ENCODE peak calls at places on chromosome 14, in four cellular contexts. One of them, this sample, is unnamed.

GRCh38 chr14:35879141-35879648 is 53.1 kb downstream of the BRMS1L start:
- DNase-seq in SW480: no peak
- DNase-seq in effector memory CD8-positive, alpha-beta T cell: no peak
- DNase-seq in right atrium auricular region: no peak
- DNase-seq in this sample: no peak

GRCh38 chr14:92489394-92490238 is 24.0 kb upstream of the RIN3 start:
- DNase-seq in SW480: no peak
- DNase-seq in effector memory CD8-positive, alpha-beta T cell: no peak
- DNase-seq in right atrium auricular region: peak; percentile 54
- DNase-seq in this sample: no peak

GRCh38 chr14:20409226-20409625 is 4.1 kb downstream of the TEP1 start:
- DNase-seq in SW480: no peak
- DNase-seq in effector memory CD8-positive, alpha-beta T cell: no peak
- DNase-seq in right atrium auricular region: no peak
- DNase-seq in this sample: no peak

GRCh38 chr14:90510208-90510607 is 113.4 kb downstream of the CALM1 start:
- DNase-seq in SW480: no peak
- DNase-seq in effector memory CD8-positive, alpha-beta T cell: no peak
- DNase-seq in right atrium auricular region: peak; percentile 76
- DNase-seq in this sample: no peak

GRCh38 chr14:85535916-85536834 is 6.2 kb downstream of the FLRT2 start:
- DNase-seq in SW480: no peak
- DNase-seq in effector memory CD8-positive, alpha-beta T cell: no peak
- DNase-seq in right atrium auricular region: no peak
- DNase-seq in this sample: no peak

GRCh38 chr14:50741571-50741970 is 73.5 kb upstream of the SAV1 start:
- DNase-seq in SW480: peak; percentile 9
- DNase-seq in effector memory CD8-positive, alpha-beta T cell: no peak
- DNase-seq in right atrium auricular region: no peak
- DNase-seq in this sample: no peak

GRCh38 chr14:64971890-64972785 is at the start of gene RAB15:
- DNase-seq in SW480: peak; percentile 14
- DNase-seq in effector memory CD8-positive, alpha-beta T cell: peak; percentile 35
- DNase-seq in right atrium auricular region: no peak
- DNase-seq in this sample: peak; percentile 43

GRCh38 chr14:98899441-98899840 is 372.6 kb downstream of the BCL11B start:
- DNase-seq in SW480: no peak
- DNase-seq in effector memory CD8-positive, alpha-beta T cell: no peak
- DNase-seq in right atrium auricular region: no peak
- DNase-seq in this sample: no peak

GRCh38 chr14:98208074-98208675 is 1063.8 kb downstream of the BCL11B start:
- DNase-seq in SW480: no peak
- DNase-seq in effector memory CD8-positive, alpha-beta T cell: no peak
- DNase-seq in right atrium auricular region: no peak
- DNase-seq in this sample: no peak

GRCh38 chr14:99124482-99125104 is 147.4 kb downstream of the BCL11B start:
- DNase-seq in SW480: no peak
- DNase-seq in effector memory CD8-positive, alpha-beta T cell: no peak
- DNase-seq in right atrium auricular region: peak; percentile 28
- DNase-seq in this sample: no peak

GRCh38 chr14:62687818-62688217 is 357.4 kb downstream of the KCNH5 start:
- DNase-seq in SW480: no peak
- DNase-seq in effector memory CD8-positive, alpha-beta T cell: no peak
- DNase-seq in right atrium auricular region: no peak
- DNase-seq in this sample: no peak

GRCh38 chr14:60861545-60862147 is 119.2 kb downstream of the TRMT5 start:
- DNase-seq in SW480: no peak
- DNase-seq in effector memory CD8-positive, alpha-beta T cell: no peak
- DNase-seq in right atrium auricular region: no peak
- DNase-seq in this sample: no peak

GRCh38 chr14:44898547-44898946 is 63.2 kb downstream of the KLHL28 start:
- DNase-seq in SW480: no peak
- DNase-seq in effector memory CD8-positive, alpha-beta T cell: no peak
- DNase-seq in right atrium auricular region: no peak
- DNase-seq in this sample: no peak

GRCh38 chr14:104680806-104681688 is 8.4 kb upstream of the INF2 start:
- DNase-seq in SW480: peak; percentile 72
- DNase-seq in effector memory CD8-positive, alpha-beta T cell: no peak
- DNase-seq in right atrium auricular region: no peak
- DNase-seq in this sample: peak; percentile 26

GRCh38 chr14:51520087-51520486 is 131.6 kb upstream of the FRMD6 start:
- DNase-seq in SW480: no peak
- DNase-seq in effector memory CD8-positive, alpha-beta T cell: no peak
- DNase-seq in right atrium auricular region: no peak
- DNase-seq in this sample: no peak

GRCh38 chr14:78598046-78598652 is 428.0 kb downstream of the NRXN3 start:
- DNase-seq in SW480: peak; percentile 59
- DNase-seq in effector memory CD8-positive, alpha-beta T cell: no peak
- DNase-seq in right atrium auricular region: no peak
- DNase-seq in this sample: no peak

GRCh38 chr14:104105822-104106470 is 20.4 kb downstream of the ASPG start:
- DNase-seq in SW480: no peak
- DNase-seq in effector memory CD8-positive, alpha-beta T cell: no peak
- DNase-seq in right atrium auricular region: no peak
- DNase-seq in this sample: no peak

GRCh38 chr14:77442196-77442595 is 15.2 kb downstream of the VIPAS39 start:
- DNase-seq in SW480: no peak
- DNase-seq in effector memory CD8-positive, alpha-beta T cell: no peak
- DNase-seq in right atrium auricular region: no peak
- DNase-seq in this sample: no peak

GRCh38 chr14:68349900-68350323 is 443.0 kb downstream of the ZFP36L1 start:
- DNase-seq in SW480: no peak
- DNase-seq in effector memory CD8-positive, alpha-beta T cell: no peak
- DNase-seq in right atrium auricular region: no peak
- DNase-seq in this sample: no peak

GRCh38 chr14:100584056-100585031 is 2.9 kb downstream of the BEGAIN start:
- DNase-seq in SW480: no peak
- DNase-seq in effector memory CD8-positive, alpha-beta T cell: no peak
- DNase-seq in right atrium auricular region: no peak
- DNase-seq in this sample: no peak

GRCh38 chr14:104393199-104393897 is 186.2 kb upstream of the C14orf180 start:
- DNase-seq in SW480: no peak
- DNase-seq in effector memory CD8-positive, alpha-beta T cell: no peak
- DNase-seq in right atrium auricular region: peak; percentile 44
- DNase-seq in this sample: no peak

This sample was measured in CD8-positive, alpha-beta memory T cell.